ENCODE peak calls at places on chromosomes 7 and 10, in four cellular contexts. U, C, B and P are unnamed samples.

GRCh38 chr7:150805864-150806263 is 5.3 kb downstream of the TMEM176A start:
- DNase-seq in B (no peak), C (no peak), U (no peak), P (no peak)

GRCh38 chr7:336810-337566 is 47.0 kb downstream of the FOXL3 start:
- DNase-seq in C (no peak), B (no peak), U (no peak), P (no peak)

GRCh38 chr7:24290004-24290641 is 6.1 kb downstream of the NPY start:
- DNase-seq in U (peak; percentile 15), B (no peak), C (no peak), P (no peak)

GRCh38 chr10:15427836-15428414 is 56.8 kb upstream of the FAM171A1 start:
- DNase-seq in B (no peak), U (peak; percentile 20), C (no peak), P (no peak)

GRCh38 chr10:60747817-60748469 is 30.3 kb upstream of the CDK1 start:
- DNase-seq in U (no peak), C (no peak), B (no peak), P (no peak)

GRCh38 chr7:106100863-106101262 is 11.2 kb downstream of the SYPL1 start:
- DNase-seq in B (no peak), C (no peak), U (no peak), P (no peak)

GRCh38 chr7:81608748-81609382 is 161.0 kb downstream of the HGF start:
- DNase-seq in B (no peak), C (no peak), U (no peak), P (no peak)

GRCh38 chr10:14751576-14752330 is 22.9 kb downstream of the FAM107B start:
- DNase-seq in C (peak; percentile 66), B (no peak), U (no peak), P (no peak)

GRCh38 chr7:66700633-66701131 is 39.9 kb upstream of the RABGEF1 start:
- DNase-seq in C (no peak), U (no peak), B (no peak), P (no peak)

GRCh38 chr10:818010-818409 is 113.5 kb downstream of the LARP4B start:
- DNase-seq in C (no peak), B (no peak), U (no peak), P (no peak)

GRCh38 chr7:106597014-106597413 is 63.9 kb downstream of the CCDC71L start:
- DNase-seq in U (no peak), C (no peak), B (no peak), P (no peak)

GRCh38 chr7:135976312-135977019 is 693 bp downstream of the MTPN start:
- DNase-seq in U (no peak), C (no peak), B (no peak), P (no peak)

GRCh38 chr10:13439771-13440708 is 88.8 kb downstream of the BEND7 start:
- DNase-seq in U (no peak), C (peak; percentile 40), B (peak; percentile 79), P (no peak)

GRCh38 chr7:44521347-44522095 is 19.6 kb downstream of the NPC1L1 start:
- DNase-seq in U (no peak), B (no peak), C (no peak), P (no peak)

GRCh38 chr10:60282771-60283353 is 106.8 kb downstream of the ANK3 start:
- DNase-seq in B (no peak), C (no peak), U (peak; percentile 62), P (no peak)

GRCh38 chr10:89392974-89393373 is 551 bp downstream of the IFIT1 start:
- DNase-seq in B (no peak), C (no peak), U (peak; percentile 60), P (peak; percentile 79)

GRCh38 chr7:142752376-142753225 is 3.3 kb downstream of the PRSS1 start:
- DNase-seq in B (no peak), U (no peak), C (no peak), P (no peak)

GRCh38 chr7:73701357-73701995 is 18.0 kb downstream of the STX1A start:
- DNase-seq in C (no peak), U (peak; percentile 12), B (no peak), P (no peak)

GRCh38 chr7:4769753-4770152 is 5.7 kb upstream of the AP5Z1 start:
- DNase-seq in U (no peak), B (no peak), C (no peak), P (no peak)

GRCh38 chr7:82678259-82678658 is 234.7 kb upstream of the CACNA2D1 start:
- DNase-seq in U (no peak), C (no peak), B (no peak), P (no peak)

GRCh38 chr7:78576196-78576595 is 777.6 kb downstream of the PHTF2 start:
- DNase-seq in U (peak; percentile 58), C (no peak), B (no peak), P (no peak)

GRCh38 chr7:33814958-33815735 is 90.2 kb upstream of the BMPER start:
- DNase-seq in U (no peak), C (peak; percentile 16), B (no peak), P (no peak)

GRCh38 chr10:93580824-93581223 is 14.4 kb downstream of the FFAR4 start:
- DNase-seq in C (no peak), B (no peak), U (peak; percentile 21), P (no peak)

GRCh38 chr7:51367614-51367968 is 51.0 kb upstream of the COBL start:
- DNase-seq in B (no peak), U (no peak), C (no peak), P (no peak)

GRCh38 chr10:24513155-24513554 is 210.5 kb downstream of the ARHGAP21 start:
- DNase-seq in B (no peak), U (no peak), C (no peak), P (no peak)

GRCh38 chr10:6065845-6066244 is 3.7 kb upstream of the IL2RA start:
- DNase-seq in U (no peak), B (no peak), C (peak; percentile 30), P (no peak)

GRCh38 chr10:93921338-93921737 is 27.6 kb downstream of the SLC35G1 start:
- DNase-seq in B (no peak), U (no peak), C (no peak), P (no peak)

GRCh38 chr10:12628153-12628552 is 278.8 kb downstream of the CAMK1D start:
- DNase-seq in C (no peak), B (no peak), U (no peak), P (no peak)

GRCh38 chr7:130896898-130897514 is 163.0 kb upstream of the KLF14 start:
- DNase-seq in U (peak; percentile 88), B (peak; percentile 63), C (peak; percentile 71), P (peak; percentile 59)

GRCh38 chr7:3300221-3300650 is 816 bp upstream of the SDK1 start:
- DNase-seq in C (no peak), U (no peak), B (no peak), P (no peak)

GRCh38 chr10:116490028-116490662 is 55.6 kb upstream of the PNLIP start:
- DNase-seq in C (no peak), B (no peak), U (peak; percentile 6), P (no peak)
- TF ChIP-seq CTCF in C (peak; percentile 35), B (peak; percentile 70), U (peak; percentile 87), P (peak; percentile 52)

DNA sequence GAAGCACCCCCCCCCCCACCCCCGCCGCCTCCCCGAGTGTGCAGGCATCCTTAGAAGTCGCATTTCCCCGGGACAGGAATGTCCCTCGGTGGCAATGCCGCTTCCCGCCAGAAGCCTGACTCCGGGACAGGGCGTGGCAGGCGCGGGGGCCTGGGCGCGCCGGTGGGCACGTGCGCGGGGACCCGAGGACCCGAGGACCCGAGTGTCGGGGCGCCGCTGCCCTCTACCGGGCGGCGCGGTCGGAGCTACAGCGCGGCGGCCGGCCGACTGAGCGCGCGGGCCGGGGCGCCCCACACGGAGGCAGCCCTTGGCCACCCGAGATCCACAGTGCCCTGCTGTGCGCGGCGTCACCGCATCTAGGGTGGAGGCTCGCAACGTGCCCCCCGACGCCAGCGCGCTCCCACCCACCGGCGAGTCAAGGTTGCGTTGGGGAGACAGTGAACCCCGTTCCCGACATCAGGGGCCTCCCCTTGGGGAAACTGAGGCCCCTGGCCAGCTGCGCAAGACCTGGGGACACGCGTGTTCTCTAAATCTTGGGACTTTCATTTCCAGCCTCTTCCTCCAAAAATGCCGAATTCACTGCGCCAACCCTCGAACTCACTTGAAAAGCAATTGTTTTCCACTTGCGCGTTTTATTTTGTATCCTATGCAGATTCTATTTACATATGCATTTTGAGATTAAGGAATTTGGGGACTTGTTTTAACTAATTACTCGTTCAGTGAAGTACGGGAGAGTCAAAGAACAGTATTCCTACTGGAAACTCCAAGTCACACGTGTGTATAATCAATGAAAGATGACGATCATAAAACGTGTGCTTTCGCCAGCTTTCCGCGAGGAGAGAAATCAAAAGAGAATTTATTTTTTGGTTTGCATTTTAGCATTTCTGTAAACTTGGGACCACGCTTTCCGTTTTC is 3.1 kb upstream of the CUX1 start:
- DNase-seq in C (peak; percentile 23), B (no peak), U (peak; percentile 30), P (no peak)
- TF ChIP-seq CTCF in C (peak; percentile 24), B (peak; percentile 31), U (peak; percentile 79), P (peak; percentile 16)

GRCh38 chr10:90437452-90437851 is 420.4 kb downstream of the HTR7 start:
- DNase-seq in U (no peak), B (no peak), C (no peak), P (no peak)

GRCh38 chr10:90447836-90448235 is 410.0 kb downstream of the HTR7 start:
- DNase-seq in B (no peak), U (no peak), C (no peak), P (no peak)

GRCh38 chr10:90440870-90441269 is 417.0 kb downstream of the HTR7 start:
- DNase-seq in B (no peak), U (no peak), C (no peak), P (no peak)

DNA sequence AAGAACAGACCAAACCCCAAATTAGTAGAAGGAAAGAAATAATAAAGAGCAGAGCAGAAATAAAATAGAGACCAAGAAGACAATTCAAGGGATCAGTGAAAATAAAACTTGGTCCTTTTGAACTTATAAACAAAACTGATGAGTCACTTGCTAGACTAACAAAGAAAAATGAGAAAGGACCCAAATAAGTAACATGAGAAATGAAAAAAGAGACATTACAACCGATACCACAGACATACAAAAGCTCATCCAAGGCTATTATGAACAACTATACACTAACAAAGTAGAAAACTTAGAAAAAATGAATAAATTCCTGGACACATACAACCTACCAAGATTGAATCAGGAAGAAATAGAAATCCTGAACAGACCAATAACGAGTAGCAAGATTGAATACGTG is 414.5 kb downstream of the HTR7 start:
- DNase-seq in U (no peak), C (no peak), B (no peak), P (no peak)
- TF ChIP-seq CTCF in U (no peak), C (no peak), B (no peak), P (no peak)

DNA sequence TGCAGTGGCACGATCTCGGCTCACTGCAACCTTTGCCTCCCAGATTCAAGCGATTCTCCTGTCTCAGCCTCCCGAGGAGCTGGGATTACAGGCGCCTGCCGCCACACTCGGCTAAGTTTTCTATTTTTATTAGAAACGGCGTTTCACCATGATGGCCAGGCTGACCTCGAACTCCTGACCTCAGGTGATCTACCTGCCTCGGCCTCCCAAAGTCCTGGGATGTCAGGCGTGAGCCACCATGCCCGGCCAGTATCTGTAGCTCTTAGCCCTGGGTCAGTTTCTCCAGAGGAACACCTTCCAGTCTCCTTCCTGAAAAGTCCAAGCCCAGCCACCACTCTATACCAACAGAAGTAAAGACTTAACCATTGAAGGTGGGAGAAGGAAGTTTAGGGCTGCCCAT is 15.2 kb upstream of the ZKSCAN1 start:
- DNase-seq in U (no peak), B (no peak), C (no peak), P (no peak)
- TF ChIP-seq CTCF in U (no peak), B (no peak), C (no peak), P (no peak)